ENCODE peak calls at places on chromosomes 13 and 19, in five cellular contexts. One of them, this sample, is unnamed.

GRCh38 chr19:33641261-33641660 is 19.5 kb downstream of the CHST8 start:
- DNase-seq in A549: no peak
- DNase-seq in endothelial cell of umbilical vein: no peak
- DNase-seq in breast epithelium: no peak
- DNase-seq in uterus: no peak
- DNase-seq in this sample: no peak

GRCh38 chr13:19159181-19159580 is 22.4 kb downstream of the TUBA3C start:
- DNase-seq in A549: no peak
- DNase-seq in endothelial cell of umbilical vein: no peak
- DNase-seq in breast epithelium: no peak
- DNase-seq in uterus: no peak
- DNase-seq in this sample: no peak

GRCh38 chr13:77521595-77522367 is 13.7 kb upstream of the SCEL start:
- DNase-seq in A549: peak
- DNase-seq in endothelial cell of umbilical vein: peak
- DNase-seq in breast epithelium: no peak
- DNase-seq in uterus: no peak
- DNase-seq in this sample: no peak

GRCh38 chr19:55461974-55462628 is 659 bp upstream of the ISOC2 start:
- DNase-seq in A549: no peak
- DNase-seq in endothelial cell of umbilical vein: peak
- DNase-seq in breast epithelium: no peak
- DNase-seq in uterus: no peak
- DNase-seq in this sample: peak

GRCh38 chr19:36169084-36169760 is 17.0 kb upstream of the COX7A1 start:
- DNase-seq in A549: no peak
- DNase-seq in endothelial cell of umbilical vein: peak
- DNase-seq in breast epithelium: no peak
- DNase-seq in uterus: peak
- DNase-seq in this sample: no peak

GRCh38 chr13:112776971-112777370 is 87.1 kb downstream of the ATP11A start:
- DNase-seq in A549: no peak
- DNase-seq in endothelial cell of umbilical vein: no peak
- DNase-seq in breast epithelium: no peak
- DNase-seq in uterus: no peak
- DNase-seq in this sample: no peak

GRCh38 chr13:101942038-101942437 is 459.8 kb downstream of the FGF14 start:
- DNase-seq in A549: peak
- DNase-seq in endothelial cell of umbilical vein: peak
- DNase-seq in breast epithelium: no peak
- DNase-seq in uterus: peak
- DNase-seq in this sample: peak

GRCh38 chr19:55253842-55254624 is 4.8 kb downstream of the PPP6R1 start:
- DNase-seq in A549: no peak
- DNase-seq in endothelial cell of umbilical vein: peak
- DNase-seq in breast epithelium: no peak
- DNase-seq in uterus: no peak
- DNase-seq in this sample: peak

GRCh38 chr19:34484328-34484727 is 2.8 kb downstream of the WTIP start:
- DNase-seq in A549: no peak
- DNase-seq in endothelial cell of umbilical vein: no peak
- DNase-seq in breast epithelium: no peak
- DNase-seq in uterus: no peak
- DNase-seq in this sample: no peak

GRCh38 chr13:80010286-80010831 is 330.6 kb downstream of the SPRY2 start:
- DNase-seq in A549: no peak
- DNase-seq in endothelial cell of umbilical vein: no peak
- DNase-seq in breast epithelium: no peak
- DNase-seq in uterus: no peak
- DNase-seq in this sample: no peak

GRCh38 chr13:101554420-101555125 is 102.1 kb downstream of the ITGBL1 start:
- DNase-seq in A549: no peak
- DNase-seq in endothelial cell of umbilical vein: no peak
- DNase-seq in breast epithelium: no peak
- DNase-seq in uterus: no peak
- DNase-seq in this sample: peak

GRCh38 chr13:22880756-22881701 is 299.8 kb upstream of the SGCG start:
- DNase-seq in A549: no peak
- DNase-seq in endothelial cell of umbilical vein: no peak
- DNase-seq in breast epithelium: no peak
- DNase-seq in uterus: no peak
- DNase-seq in this sample: no peak

GRCh38 chr13:63449549-63449948 is 2033.9 kb upstream of the PCDH20 start:
- DNase-seq in A549: no peak
- DNase-seq in endothelial cell of umbilical vein: peak
- DNase-seq in breast epithelium: no peak
- DNase-seq in uterus: no peak
- DNase-seq in this sample: no peak

GRCh38 chr19:41551711-41552110 is 24.3 kb upstream of the CEACAM21 start:
- DNase-seq in A549: no peak
- DNase-seq in endothelial cell of umbilical vein: no peak
- DNase-seq in breast epithelium: no peak
- DNase-seq in uterus: no peak
- DNase-seq in this sample: no peak

GRCh38 chr13:90135558-90135957 is 1211.9 kb upstream of the MIR17HG start:
- DNase-seq in A549: no peak
- DNase-seq in endothelial cell of umbilical vein: no peak
- DNase-seq in breast epithelium: no peak
- DNase-seq in uterus: no peak
- DNase-seq in this sample: no peak

GRCh38 chr19:18279516-18280246 is 1.7 kb downstream of the JUND start:
- DNase-seq in A549: peak
- DNase-seq in endothelial cell of umbilical vein: peak
- DNase-seq in breast epithelium: peak
- DNase-seq in uterus: peak
- DNase-seq in this sample: peak
- TF ChIP-seq POLR2A in A549: no peak
- TF ChIP-seq POLR2A in endothelial cell of umbilical vein: peak
- TF ChIP-seq POLR2A in breast epithelium: peak
- TF ChIP-seq POLR2A in uterus: peak
- TF ChIP-seq POLR2A in this sample: peak

GRCh38 chr19:5676711-5677110 is 3.6 kb downstream of the MICOS13 start:
- DNase-seq in A549: no peak
- DNase-seq in endothelial cell of umbilical vein: no peak
- DNase-seq in breast epithelium: no peak
- DNase-seq in uterus: no peak
- DNase-seq in this sample: no peak
- TF ChIP-seq POLR2A in A549: no peak
- TF ChIP-seq POLR2A in endothelial cell of umbilical vein: peak
- TF ChIP-seq POLR2A in breast epithelium: no peak
- TF ChIP-seq POLR2A in uterus: no peak
- TF ChIP-seq POLR2A in this sample: no peak

DNA sequence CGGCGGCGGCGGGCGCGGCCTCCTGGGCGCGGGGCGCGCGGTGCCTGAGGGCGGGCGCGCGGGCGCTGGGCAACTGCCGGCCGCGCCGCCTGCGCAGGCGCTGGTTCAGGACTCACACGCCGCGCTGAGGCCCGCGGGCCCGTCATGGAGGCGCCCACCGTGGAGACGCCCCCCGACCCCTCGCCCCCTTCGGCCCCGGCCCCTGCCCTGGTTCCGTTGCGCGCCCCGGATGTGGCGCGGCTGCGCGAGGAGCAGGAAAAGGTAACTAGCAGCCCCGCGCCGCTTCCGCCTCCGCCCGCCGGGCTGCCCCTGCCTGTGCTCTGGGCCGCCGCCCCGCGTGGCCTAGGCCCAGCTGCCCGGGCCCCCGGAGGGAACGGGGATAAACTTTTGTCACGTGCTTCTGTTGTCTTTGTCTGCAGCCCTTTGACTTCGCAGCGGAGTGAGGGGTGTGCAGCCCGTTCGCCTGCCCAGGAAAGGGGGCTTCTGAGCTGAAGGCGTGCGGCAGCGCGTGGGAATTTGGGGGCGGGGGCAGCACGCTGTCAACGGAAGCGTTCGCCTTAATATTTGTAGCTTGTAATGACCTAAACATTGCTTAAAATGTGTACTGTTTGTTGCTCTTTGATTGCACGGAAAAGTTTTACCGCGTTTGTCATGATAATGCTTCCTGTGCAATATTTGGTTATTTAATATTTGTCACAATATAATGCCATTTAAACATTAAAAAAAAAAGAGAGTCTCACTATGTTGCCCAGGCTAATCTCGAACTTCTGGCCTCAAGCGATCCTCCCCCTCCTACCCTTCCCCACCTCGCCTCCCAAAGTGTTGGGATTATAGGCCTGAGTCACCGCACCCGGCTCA is 594 bp downstream of the URI1 start:
- DNase-seq in A549: peak
- DNase-seq in endothelial cell of umbilical vein: peak
- DNase-seq in breast epithelium: no peak
- DNase-seq in uterus: peak
- DNase-seq in this sample: peak
- TF ChIP-seq POLR2A in A549: no peak
- TF ChIP-seq POLR2A in endothelial cell of umbilical vein: peak
- TF ChIP-seq POLR2A in breast epithelium: no peak
- TF ChIP-seq POLR2A in uterus: no peak
- TF ChIP-seq POLR2A in this sample: no peak

GRCh38 chr19:7680606-7681335 is at the start of gene TRAPPC5:
- DNase-seq in A549: peak
- DNase-seq in endothelial cell of umbilical vein: peak
- DNase-seq in breast epithelium: peak
- DNase-seq in uterus: peak
- DNase-seq in this sample: peak
- TF ChIP-seq POLR2A in A549: peak
- TF ChIP-seq POLR2A in endothelial cell of umbilical vein: peak
- TF ChIP-seq POLR2A in breast epithelium: no peak
- TF ChIP-seq POLR2A in uterus: peak
- TF ChIP-seq POLR2A in this sample: no peak

DNA sequence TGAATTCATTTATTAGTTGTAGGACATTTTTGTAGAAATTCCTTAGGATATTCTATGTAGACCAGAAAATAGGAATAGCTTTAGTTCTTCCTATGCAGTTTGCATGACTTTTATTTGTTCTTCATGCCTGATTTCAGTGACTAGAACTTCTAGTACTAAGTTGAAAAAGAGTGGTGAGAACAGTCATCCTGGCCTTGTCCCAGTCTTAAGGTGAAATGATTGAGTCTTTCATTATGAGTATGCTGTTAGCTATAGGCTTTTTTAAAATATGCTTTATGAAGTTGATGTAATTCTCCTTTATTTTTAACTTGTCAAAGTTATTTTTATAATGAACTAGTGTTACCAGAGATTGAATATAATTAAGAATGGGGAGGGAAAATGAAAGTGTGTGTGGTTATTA is 690.1 kb upstream of the KLHL1 start:
- DNase-seq in A549: no peak
- DNase-seq in endothelial cell of umbilical vein: no peak
- DNase-seq in breast epithelium: no peak
- DNase-seq in uterus: no peak
- DNase-seq in this sample: no peak
- TF ChIP-seq POLR2A in A549: no peak
- TF ChIP-seq POLR2A in endothelial cell of umbilical vein: no peak
- TF ChIP-seq POLR2A in breast epithelium: no peak
- TF ChIP-seq POLR2A in uterus: no peak
- TF ChIP-seq POLR2A in this sample: no peak

DNA sequence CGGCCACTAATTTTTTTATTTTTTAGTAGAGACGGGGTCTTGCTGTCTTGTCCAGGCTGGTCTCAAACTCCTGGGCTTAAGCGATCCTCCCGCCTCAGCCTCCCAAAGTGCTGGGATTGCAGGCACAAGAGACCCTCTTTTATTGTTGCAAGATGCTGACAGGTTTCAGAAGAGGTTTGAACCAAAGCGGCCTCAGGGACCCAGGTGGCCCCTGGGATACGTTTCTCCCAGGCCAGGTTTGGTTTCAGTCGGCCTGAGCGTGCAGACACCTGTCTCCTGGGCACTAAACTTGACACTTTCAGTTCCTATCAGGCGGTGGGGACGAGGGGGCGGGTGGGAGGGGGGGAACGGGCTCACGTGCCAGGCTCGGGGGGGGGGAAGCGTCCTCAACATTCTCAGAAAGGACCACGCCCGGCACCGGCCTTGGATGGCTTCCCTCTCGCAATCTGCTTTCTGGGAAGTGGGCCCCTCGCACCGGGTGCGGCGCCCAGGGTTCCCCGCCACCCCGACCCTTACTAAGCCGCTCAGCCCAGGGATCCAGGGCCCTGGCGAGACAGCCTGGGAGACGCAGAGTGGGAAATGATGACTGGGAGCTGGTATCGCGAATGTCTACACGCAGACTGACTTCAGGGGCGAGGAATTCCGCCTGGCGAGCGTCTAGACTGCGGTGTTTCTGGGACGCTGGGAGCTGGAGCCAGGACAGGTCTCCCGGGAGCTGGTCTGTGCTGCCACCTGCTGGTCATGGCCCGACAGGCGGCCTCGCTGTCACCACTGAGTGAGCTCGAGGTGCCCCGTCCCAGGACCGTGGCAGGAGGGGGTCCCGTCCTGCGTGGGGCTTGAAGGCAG is 91.6 kb downstream of the GNG7 start:
- DNase-seq in A549: peak
- DNase-seq in endothelial cell of umbilical vein: peak
- DNase-seq in breast epithelium: peak
- DNase-seq in uterus: peak
- DNase-seq in this sample: peak
- TF ChIP-seq POLR2A in A549: no peak
- TF ChIP-seq POLR2A in endothelial cell of umbilical vein: no peak
- TF ChIP-seq POLR2A in breast epithelium: no peak
- TF ChIP-seq POLR2A in uterus: peak
- TF ChIP-seq POLR2A in this sample: no peak